ENCODE peak calls at places on chromosomes 6 and 20, in seven cellular contexts. R is HTR-8/SVneo; Y is EL; P is substantia nigra; A is effector memory CD8-positive, alpha-beta T cell; J is AG08395; O is stimulated activated CD8-positive, alpha-beta memory T cell treated with anti-CD3 and anti-CD28 coated beads, Interleukin-12 subunit alpha, Interleukin-12 subunit beta, amount 100 ng/mL, for 1 hour. S is an unnamed sample.

GRCh38 chr6:74735304-74735703 is 470.5 kb downstream of the COL12A1 start:
- DNase-seq in R (no peak), Y (peak), P (no peak), A (no peak), J (peak), O (no peak), S (peak)

GRCh38 chr20:58810879-58811250 is 39.8 kb downstream of the GNAS-AS1 start:
- DNase-seq in R (no peak), Y (no peak), P (no peak), A (no peak), J (no peak), O (no peak), S (no peak)

GRCh38 chr6:169362501-169363121 is 109.0 kb upstream of the THBS2 start:
- DNase-seq in R (no peak), Y (no peak), P (no peak), A (no peak), J (peak), O (no peak), S (peak)

GRCh38 chr6:31749301-31750036 is 9.7 kb downstream of the MSH5 start:
- DNase-seq in R (no peak), Y (no peak), P (no peak), A (no peak), J (no peak), O (no peak), S (no peak)

GRCh38 chr6:143058987-143059386 is 1.7 kb upstream of the AIG1 start:
- DNase-seq in R (no peak), Y (no peak), P (no peak), A (no peak), J (no peak), O (no peak), S (no peak)

GRCh38 chr6:22306741-22307466 is 10.1 kb upstream of the PRL start:
- DNase-seq in R (no peak), Y (no peak), P (no peak), A (no peak), J (no peak), O (no peak), S (no peak)

GRCh38 chr6:162109466-162110040 is 618.0 kb downstream of the PRKN start:
- DNase-seq in R (no peak), Y (no peak), P (no peak), A (no peak), J (no peak), O (no peak), S (no peak)

GRCh38 chr6:161066511-161066910 is 74.9 kb downstream of the MAP3K4 start:
- DNase-seq in R (no peak), Y (no peak), P (no peak), A (no peak), J (peak), O (no peak), S (no peak)

GRCh38 chr6:43972915-43973304 is 154.3 kb downstream of the MRPL14 start:
- DNase-seq in R (no peak), Y (peak), P (peak), A (no peak), J (peak), O (no peak), S (peak)

GRCh38 chr6:161056451-161056850 is 64.9 kb downstream of the MAP3K4 start:
- DNase-seq in R (no peak), Y (no peak), P (no peak), A (no peak), J (no peak), O (no peak), S (no peak)